ENCODE peak calls at places on chromosomes 12 and 14, in five cellular contexts. W, Z, M, T and V are unnamed samples.

GRCh38 chr12:130713581-130713991 is 2.5 kb downstream of the RIMBP2 start:
- DNase-seq in W (no peak), M (no peak), T (no peak), Z (no peak), V (no peak)

GRCh38 chr12:32754101-32754500 is 1.6 kb downstream of the YARS2 start:
- DNase-seq in T (no peak), W (peak; percentile 60), M (peak; percentile 21), Z (no peak), V (no peak)

GRCh38 chr12:55727643-55728184 is 1.1 kb downstream of the CD63 start:
- DNase-seq in T (no peak), M (peak; percentile 41), Z (no peak), W (no peak), V (no peak)

GRCh38 chr12:101951002-101951670 is 73.8 kb downstream of the DRAM1 start:
- DNase-seq in T (no peak), M (no peak), Z (no peak), W (no peak), V (no peak)

GRCh38 chr12:14691560-14691959 is 4.8 kb downstream of the GUCY2C start:
- DNase-seq in Z (no peak), T (no peak), W (no peak), M (no peak), V (no peak)

GRCh38 chr14:70653662-70654061 is 11.9 kb downstream of the TTC9 start:
- DNase-seq in M (no peak), Z (no peak), T (no peak), W (no peak), V (no peak)

GRCh38 chr14:98182385-98183055 is 1089.5 kb downstream of the BCL11B start:
- DNase-seq in W (no peak), M (no peak), Z (no peak), T (no peak), V (peak; percentile 44)

GRCh38 chr12:51124504-51124903 is 41.1 kb upstream of the CSRNP2 start:
- DNase-seq in W (no peak), Z (no peak), T (no peak), M (no peak), V (no peak)

GRCh38 chr12:93316623-93316971 is 61.1 kb upstream of the NUDT4 start:
- DNase-seq in T (no peak), Z (no peak), M (no peak), W (no peak), V (no peak)

GRCh38 chr12:16349132-16349463 is 1.7 kb downstream of the MGST1 start:
- DNase-seq in W (no peak), Z (no peak), T (no peak), M (peak; percentile 36), V (no peak)

GRCh38 chr14:49679271-49679670 is 8.7 kb downstream of the POLE2 start:
- DNase-seq in W (no peak), Z (no peak), M (no peak), T (no peak), V (no peak)

GRCh38 chr12:31362759-31363415 is 36.9 kb upstream of the SINHCAF start:
- DNase-seq in T (no peak), Z (no peak), M (no peak), W (peak; percentile 80), V (peak; percentile 11)

GRCh38 chr12:124720687-124721500 is 142.8 kb downstream of the SCARB1 start:
- DNase-seq in W (peak; percentile 71), T (no peak), M (peak; percentile 86), Z (peak; percentile 88), V (no peak)

GRCh38 chr12:34602213-34602940 is 580.1 kb downstream of the ALG10 start:
- DNase-seq in Z (no peak), W (no peak), T (no peak), M (no peak), V (no peak)

GRCh38 chr12:121990692-121991603 is 30.7 kb upstream of the BCL7A start:
- DNase-seq in T (no peak), M (no peak), Z (no peak), W (no peak), V (no peak)

GRCh38 chr14:105889666-105890473 is 363.5 kb downstream of the TMEM121 start:
- DNase-seq in Z (peak; percentile 26), W (no peak), M (no peak), T (no peak), V (no peak)

GRCh38 chr14:100610511-100611217 is 23.4 kb upstream of the BEGAIN start:
- DNase-seq in Z (no peak), M (no peak), W (no peak), T (no peak), V (no peak)

GRCh38 chr12:30880061-30880460 is 46.5 kb upstream of the TSPAN11 start:
- DNase-seq in T (no peak), Z (no peak), M (peak; percentile 62), W (no peak), V (no peak)

GRCh38 chr12:33670284-33670683 is 230.7 kb upstream of the SYT10 start:
- DNase-seq in T (no peak), M (no peak), W (peak; percentile 68), Z (no peak), V (no peak)

GRCh38 chr14:102584871-102585869 is 7.3 kb upstream of the RCOR1 start:
- DNase-seq in Z (no peak), W (no peak), T (no peak), M (peak; percentile 53), V (no peak)
- H3K4me1 ChIP-seq in Z (peaks cover 33% of the 10 kb centered on the region), W (peaks cover 11% of the 10 kb centered on the region), T (no peaks in the 10 kb centered on the region), M (peaks cover 12% of the 10 kb centered on the region), V (no peaks in the 10 kb centered on the region)

GRCh38 chr14:90434370-90435020 is 37.7 kb downstream of the CALM1 start:
- DNase-seq in T (no peak), Z (no peak), W (no peak), M (no peak), V (no peak)
- H3K36me3 ChIP-seq in T (no peaks in the 10 kb centered on the region), Z (no peaks in the 10 kb centered on the region), W (no peaks in the 10 kb centered on the region), M (no peaks in the 10 kb centered on the region), V (no peaks in the 10 kb centered on the region)

GRCh38 chr14:61696753-61697318 is 1.5 kb downstream of the HIF1A start:
- DNase-seq in M (peak; percentile 39), T (no peak), Z (no peak), W (no peak), V (no peak)
- H3K4me1 ChIP-seq in M (peaks cover 37% of the 10 kb centered on the region), T (peaks cover 5% of the 10 kb centered on the region), Z (peaks cover 36% of the 10 kb centered on the region), W (peaks cover 21% of the 10 kb centered on the region), V (peaks cover 17% of the 10 kb centered on the region)

GRCh38 chr14:52043690-52044089 is 25.2 kb downstream of the NID2 start:
- DNase-seq in W (peak; percentile 50), M (peak; percentile 37), Z (peak; percentile 56), T (no peak), V (no peak)

GRCh38 chr14:52042371-52043037 is 26.4 kb downstream of the NID2 start:
- DNase-seq in W (no peak), T (no peak), M (no peak), Z (no peak), V (no peak)

GRCh38 chr14:52044791-52045522 is 23.9 kb downstream of the NID2 start:
- DNase-seq in W (no peak), T (no peak), Z (no peak), M (peak; percentile 42), V (no peak)

GRCh38 chr14:52039124-52039815 is 29.6 kb downstream of the NID2 start:
- DNase-seq in W (no peak), T (no peak), M (no peak), Z (no peak), V (no peak)

GRCh38 chr14:52040598-52040997 is 28.3 kb downstream of the NID2 start:
- DNase-seq in Z (no peak), M (no peak), W (no peak), T (no peak), V (no peak)
- H3K36me3 ChIP-seq in Z (peaks cover 17% of the 10 kb centered on the region), M (no peaks in the 10 kb centered on the region), W (no peaks in the 10 kb centered on the region), T (no peaks in the 10 kb centered on the region), V (no peaks in the 10 kb centered on the region)

GRCh38 chr14:35964736-35965135 is 138.6 kb downstream of the BRMS1L start:
- DNase-seq in W (no peak), M (no peak), T (no peak), Z (no peak), V (no peak)

GRCh38 chr14:35956376-35957000 is 130.3 kb downstream of the BRMS1L start:
- DNase-seq in Z (no peak), M (no peak), T (no peak), W (no peak), V (no peak)

GRCh38 chr14:35961697-35962274 is 135.6 kb downstream of the BRMS1L start:
- DNase-seq in Z (no peak), W (no peak), M (no peak), T (no peak), V (no peak)

GRCh38 chr14:35963209-35963608 is 137.1 kb downstream of the BRMS1L start:
- DNase-seq in M (no peak), W (no peak), Z (no peak), T (no peak), V (no peak)

DNA sequence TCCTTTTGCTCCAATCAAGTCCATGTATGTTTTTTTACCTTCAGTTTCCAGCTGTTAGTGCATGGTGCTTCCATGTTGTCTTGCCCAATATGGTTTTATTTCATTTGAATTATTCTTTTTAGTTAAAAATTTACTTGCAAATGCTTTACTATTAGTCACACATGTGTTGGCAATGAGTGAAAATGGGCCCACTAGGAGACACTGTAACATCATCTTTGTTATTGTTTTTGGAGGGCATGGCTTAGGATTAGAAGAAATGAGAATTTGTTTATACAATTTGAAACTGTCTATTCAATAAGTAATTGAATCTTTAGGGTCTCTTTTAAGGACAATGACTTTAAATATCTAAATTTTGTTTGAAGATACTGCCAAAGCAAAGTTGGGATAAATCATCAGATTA is 133.7 kb downstream of the BRMS1L start:
- DNase-seq in T (no peak), Z (no peak), W (no peak), M (no peak), V (no peak)
- H3K4me1 ChIP-seq in T (no peaks in the 10 kb centered on the region), Z (peaks cover 13% of the 10 kb centered on the region), W (no peaks in the 10 kb centered on the region), M (no peaks in the 10 kb centered on the region), V (no peaks in the 10 kb centered on the region)